ENCODE peak calls at places on chromosome 21, in seven cellular contexts. One of them, this sample, is unnamed.

GRCh38 chr21:37797403-37797802 is 118.9 kb downstream of the KCNJ6 start:
- DNase-seq in prostate gland: no peak
- DNase-seq in stomach: no peak
- DNase-seq in H1: no peak
- DNase-seq in spleen: no peak
- DNase-seq in transverse colon: no peak
- DNase-seq in upper lobe of left lung: no peak
- DNase-seq in this sample: no peak

GRCh38 chr21:31410763-31411278 is 66.8 kb upstream of the TIAM1 start:
- DNase-seq in prostate gland: no peak
- DNase-seq in H1: no peak
- DNase-seq in stomach: no peak
- DNase-seq in spleen: no peak
- DNase-seq in upper lobe of left lung: no peak
- DNase-seq in transverse colon: no peak
- DNase-seq in this sample: no peak

GRCh38 chr21:33478858-33479678 is 706 bp downstream of the TMEM50B start:
- DNase-seq in spleen: peak
- DNase-seq in transverse colon: peak
- DNase-seq in stomach: peak
- DNase-seq in H1: peak
- DNase-seq in upper lobe of left lung: peak
- DNase-seq in prostate gland: peak
- DNase-seq in this sample: peak

GRCh38 chr21:32918467-32919140 is 107.1 kb upstream of the OLIG2 start:
- DNase-seq in stomach: no peak
- DNase-seq in H1: no peak
- DNase-seq in prostate gland: no peak
- DNase-seq in transverse colon: no peak
- DNase-seq in spleen: no peak
- DNase-seq in upper lobe of left lung: no peak
- DNase-seq in this sample: no peak

GRCh38 chr21:42317341-42317741 is 2.1 kb upstream of the TFF3 start:
- DNase-seq in H1: peak
- DNase-seq in upper lobe of left lung: no peak
- DNase-seq in spleen: no peak
- DNase-seq in transverse colon: peak
- DNase-seq in prostate gland: no peak
- DNase-seq in stomach: no peak
- DNase-seq in this sample: no peak

GRCh38 chr21:41769106-41769505 is 2.3 kb upstream of the RIPK4 start:
- DNase-seq in spleen: no peak
- DNase-seq in transverse colon: no peak
- DNase-seq in H1: no peak
- DNase-seq in prostate gland: no peak
- DNase-seq in upper lobe of left lung: no peak
- DNase-seq in stomach: no peak
- DNase-seq in this sample: no peak

GRCh38 chr21:31161157-31161556 is 122.9 kb upstream of the KRTAP19-8 start:
- DNase-seq in H1: no peak
- DNase-seq in spleen: no peak
- DNase-seq in prostate gland: no peak
- DNase-seq in transverse colon: no peak
- DNase-seq in stomach: no peak
- DNase-seq in upper lobe of left lung: no peak
- DNase-seq in this sample: no peak

GRCh38 chr21:30097791-30098190 is 68.8 kb downstream of the CLDN17 start:
- DNase-seq in transverse colon: no peak
- DNase-seq in stomach: no peak
- DNase-seq in upper lobe of left lung: no peak
- DNase-seq in prostate gland: no peak
- DNase-seq in spleen: no peak
- DNase-seq in H1: no peak
- DNase-seq in this sample: no peak

GRCh38 chr21:42660118-42660470 is 6.7 kb downstream of the PDE9A start:
- DNase-seq in spleen: no peak
- DNase-seq in transverse colon: no peak
- DNase-seq in stomach: no peak
- DNase-seq in prostate gland: no peak
- DNase-seq in H1: no peak
- DNase-seq in upper lobe of left lung: no peak
- DNase-seq in this sample: no peak

GRCh38 chr21:25635310-25635709 is 3.7 kb upstream of the JAM2 start:
- DNase-seq in H1: no peak
- DNase-seq in transverse colon: no peak
- DNase-seq in upper lobe of left lung: no peak
- DNase-seq in stomach: no peak
- DNase-seq in spleen: no peak
- DNase-seq in prostate gland: no peak
- DNase-seq in this sample: no peak

GRCh38 chr21:16579538-16579937 is 849.8 kb downstream of the USP25 start:
- DNase-seq in H1: no peak
- DNase-seq in prostate gland: no peak
- DNase-seq in transverse colon: no peak
- DNase-seq in spleen: no peak
- DNase-seq in stomach: no peak
- DNase-seq in upper lobe of left lung: no peak
- DNase-seq in this sample: no peak

GRCh38 chr21:39461419-39461818 is 9.6 kb downstream of the SH3BGR start:
- DNase-seq in transverse colon: no peak
- DNase-seq in upper lobe of left lung: no peak
- DNase-seq in H1: no peak
- DNase-seq in prostate gland: no peak
- DNase-seq in stomach: no peak
- DNase-seq in spleen: no peak
- DNase-seq in this sample: no peak

GRCh38 chr21:39004776-39005605 is 178.3 kb downstream of the PSMG1 start:
- DNase-seq in upper lobe of left lung: peak
- DNase-seq in H1: no peak
- DNase-seq in stomach: peak
- DNase-seq in spleen: no peak
- DNase-seq in transverse colon: peak
- DNase-seq in prostate gland: no peak
- DNase-seq in this sample: peak

GRCh38 chr21:33047231-33047630 is 21.5 kb downstream of the OLIG2 start:
- DNase-seq in upper lobe of left lung: no peak
- DNase-seq in stomach: no peak
- DNase-seq in spleen: no peak
- DNase-seq in transverse colon: no peak
- DNase-seq in H1: no peak
- DNase-seq in prostate gland: no peak
- DNase-seq in this sample: no peak

GRCh38 chr21:46161800-46162592 is 6.6 kb upstream of the FTCD start:
- DNase-seq in upper lobe of left lung: no peak
- DNase-seq in stomach: no peak
- DNase-seq in spleen: no peak
- DNase-seq in H1: peak
- DNase-seq in transverse colon: no peak
- DNase-seq in prostate gland: peak
- DNase-seq in this sample: no peak

GRCh38 chr21:33825898-33826297 is 89.7 kb downstream of the ATP5PO start:
- DNase-seq in H1: no peak
- DNase-seq in spleen: no peak
- DNase-seq in transverse colon: no peak
- DNase-seq in upper lobe of left lung: no peak
- DNase-seq in stomach: no peak
- DNase-seq in prostate gland: no peak
- DNase-seq in this sample: no peak

GRCh38 chr21:31666445-31667010 is 7.0 kb downstream of the SOD1 start:
- DNase-seq in transverse colon: no peak
- DNase-seq in stomach: no peak
- DNase-seq in upper lobe of left lung: no peak
- DNase-seq in prostate gland: no peak
- DNase-seq in spleen: no peak
- DNase-seq in H1: no peak
- DNase-seq in this sample: no peak

GRCh38 chr21:26425576-26425975 is 147.5 kb downstream of the CYYR1 start:
- DNase-seq in H1: no peak
- DNase-seq in prostate gland: no peak
- DNase-seq in spleen: no peak
- DNase-seq in transverse colon: no peak
- DNase-seq in upper lobe of left lung: no peak
- DNase-seq in stomach: no peak
- DNase-seq in this sample: no peak

GRCh38 chr21:33135925-33136324 is 66.0 kb downstream of the OLIG1 start:
- DNase-seq in transverse colon: no peak
- DNase-seq in spleen: no peak
- DNase-seq in stomach: no peak
- DNase-seq in prostate gland: no peak
- DNase-seq in H1: no peak
- DNase-seq in upper lobe of left lung: no peak
- DNase-seq in this sample: no peak

GRCh38 chr21:39686636-39687035 is 58.3 kb upstream of the IGSF5 start:
- DNase-seq in spleen: no peak
- DNase-seq in prostate gland: no peak
- DNase-seq in stomach: no peak
- DNase-seq in upper lobe of left lung: no peak
- DNase-seq in H1: no peak
- DNase-seq in transverse colon: peak
- DNase-seq in this sample: no peak

GRCh38 chr21:28605138-28605537 is 387.5 kb downstream of the LTN1 start:
- DNase-seq in prostate gland: no peak
- DNase-seq in transverse colon: no peak
- DNase-seq in upper lobe of left lung: no peak
- DNase-seq in H1: no peak
- DNase-seq in spleen: no peak
- DNase-seq in stomach: no peak
- DNase-seq in this sample: no peak

GRCh38 chr21:30713786-30714185 is 4.8 kb downstream of the KRTAP21-3 start:
- DNase-seq in upper lobe of left lung: no peak
- DNase-seq in stomach: no peak
- DNase-seq in H1: no peak
- DNase-seq in transverse colon: no peak
- DNase-seq in prostate gland: no peak
- DNase-seq in spleen: no peak
- DNase-seq in this sample: no peak

GRCh38 chr21:14959343-14959742 is 105.5 kb downstream of the NRIP1 start:
- DNase-seq in upper lobe of left lung: no peak
- DNase-seq in H1: no peak
- DNase-seq in spleen: no peak
- DNase-seq in prostate gland: no peak
- DNase-seq in stomach: no peak
- DNase-seq in transverse colon: no peak
- DNase-seq in this sample: no peak

DNA sequence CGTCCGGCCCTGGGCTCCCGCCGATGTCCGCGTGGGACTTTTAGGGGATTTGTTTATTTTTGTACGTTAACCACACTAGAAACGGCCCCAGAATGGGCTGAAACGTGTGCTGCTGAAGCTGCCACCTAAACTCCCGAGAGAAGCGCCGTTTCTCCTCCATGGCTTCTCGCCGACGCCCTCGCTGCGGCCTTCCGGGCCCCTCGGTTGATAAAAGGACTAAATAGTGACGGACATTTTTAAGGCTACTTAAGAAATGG is 678 bp upstream of the PTTG1IP start:
- DNase-seq in upper lobe of left lung: no peak
- DNase-seq in spleen: no peak
- DNase-seq in prostate gland: no peak
- DNase-seq in stomach: no peak
- DNase-seq in transverse colon: no peak
- DNase-seq in H1: no peak
- DNase-seq in this sample: no peak
- TF ChIP-seq POLR2AphosphoS5 in upper lobe of left lung: no peak
- TF ChIP-seq POLR2AphosphoS5 in spleen: no peak
- TF ChIP-seq POLR2AphosphoS5 in prostate gland: no peak
- TF ChIP-seq POLR2AphosphoS5 in stomach: no peak
- TF ChIP-seq POLR2AphosphoS5 in transverse colon: no peak
- TF ChIP-seq POLR2AphosphoS5 in H1: no peak
- TF ChIP-seq POLR2AphosphoS5 in this sample: no peak

DNA sequence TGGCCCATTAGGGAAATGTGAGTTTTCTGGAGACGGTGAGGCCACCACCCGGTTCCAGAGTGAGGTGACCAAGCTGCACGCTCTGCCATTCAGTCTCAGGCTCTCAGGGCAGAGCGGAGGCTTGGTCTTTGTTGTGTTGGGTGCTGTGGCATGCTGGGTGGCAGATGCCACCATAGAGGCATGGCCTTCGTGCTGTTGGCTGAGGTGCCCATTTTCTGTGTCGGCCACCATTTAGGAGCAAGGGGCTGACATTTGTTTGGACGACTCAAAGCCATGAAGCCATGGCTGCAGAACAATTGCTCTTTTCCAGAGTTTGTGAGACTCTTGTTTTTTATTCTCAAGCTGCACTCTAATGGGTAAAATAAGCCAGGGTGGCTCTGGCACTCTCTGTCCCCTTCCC is 36.8 kb upstream of the PWP2 start:
- DNase-seq in prostate gland: no peak
- DNase-seq in H1: no peak
- DNase-seq in upper lobe of left lung: no peak
- DNase-seq in transverse colon: no peak
- DNase-seq in stomach: no peak
- DNase-seq in spleen: no peak
- DNase-seq in this sample: no peak
- TF ChIP-seq CTCF in prostate gland: no peak
- TF ChIP-seq CTCF in H1: no peak
- TF ChIP-seq CTCF in upper lobe of left lung: no peak
- TF ChIP-seq CTCF in transverse colon: no peak
- TF ChIP-seq CTCF in stomach: no peak
- TF ChIP-seq CTCF in spleen: no peak
- TF ChIP-seq CTCF in this sample: no peak

GRCh38 chr21:35225573-35225972 is 176.5 kb upstream of the RUNX1 start:
- DNase-seq in spleen: no peak
- DNase-seq in prostate gland: no peak
- DNase-seq in stomach: no peak
- DNase-seq in transverse colon: no peak
- DNase-seq in upper lobe of left lung: no peak
- DNase-seq in H1: no peak
- DNase-seq in this sample: no peak

GRCh38 chr21:35226960-35227741 is 178.0 kb upstream of the RUNX1 start:
- DNase-seq in upper lobe of left lung: no peak
- DNase-seq in prostate gland: no peak
- DNase-seq in stomach: no peak
- DNase-seq in H1: no peak
- DNase-seq in spleen: no peak
- DNase-seq in transverse colon: peak
- DNase-seq in this sample: peak

GRCh38 chr21:35226302-35226701 is 177.2 kb upstream of the RUNX1 start:
- DNase-seq in upper lobe of left lung: no peak
- DNase-seq in transverse colon: no peak
- DNase-seq in spleen: no peak
- DNase-seq in H1: no peak
- DNase-seq in stomach: peak
- DNase-seq in prostate gland: no peak
- DNase-seq in this sample: no peak

GRCh38 chr21:35229290-35229689 is 180.2 kb upstream of the RUNX1 start:
- DNase-seq in stomach: no peak
- DNase-seq in spleen: no peak
- DNase-seq in transverse colon: no peak
- DNase-seq in upper lobe of left lung: no peak
- DNase-seq in prostate gland: no peak
- DNase-seq in H1: no peak
- DNase-seq in this sample: no peak

GRCh38 chr21:35227774-35228173 is 178.7 kb upstream of the RUNX1 start:
- DNase-seq in stomach: no peak
- DNase-seq in transverse colon: peak
- DNase-seq in prostate gland: no peak
- DNase-seq in H1: no peak
- DNase-seq in upper lobe of left lung: no peak
- DNase-seq in spleen: no peak
- DNase-seq in this sample: no peak
- H3K27ac ChIP-seq in stomach: no peak
- H3K27ac ChIP-seq in transverse colon: no peak
- H3K27ac ChIP-seq in prostate gland: no peak
- H3K27ac ChIP-seq in H1: no peak
- H3K27ac ChIP-seq in upper lobe of left lung: no peak
- H3K27ac ChIP-seq in spleen: peak
- H3K27ac ChIP-seq in this sample: no peak

GRCh38 chr21:18335651-18336050 is 67.9 kb downstream of the TMPRSS15 start:
- DNase-seq in transverse colon: no peak
- DNase-seq in upper lobe of left lung: no peak
- DNase-seq in prostate gland: no peak
- DNase-seq in H1: no peak
- DNase-seq in stomach: no peak
- DNase-seq in spleen: no peak
- DNase-seq in this sample: no peak
- TF ChIP-seq POLR2AphosphoS5 in transverse colon: no peak
- TF ChIP-seq POLR2AphosphoS5 in upper lobe of left lung: no peak
- TF ChIP-seq POLR2AphosphoS5 in prostate gland: no peak
- TF ChIP-seq POLR2AphosphoS5 in H1: no peak
- TF ChIP-seq POLR2AphosphoS5 in stomach: no peak
- TF ChIP-seq POLR2AphosphoS5 in spleen: no peak
- TF ChIP-seq POLR2AphosphoS5 in this sample: no peak

This sample was measured in HL-60.